ENCODE peak calls at places on chromosomes 11 and 22, in eight cellular contexts. B, M, J, N, I, T, D and A are unnamed samples. For H3K9me3, the result is how much of the 10 kb centered on the place peaks cover.

GRCh38 chr11:7490054-7490453 is 4.7 kb downstream of the OLFML1 start:
- DNase-seq in B (no peak), M (no peak), J (no peak), N (no peak), I (no peak), T (no peak), D (no peak), A (no peak)

GRCh38 chr22:22884888-22885840 is 2.5 kb upstream of the IGLL5 start:
- DNase-seq in B (no peak), M (no peak), J (no peak), N (peak), I (no peak), T (no peak), D (peak), A (no peak)

GRCh38 chr11:115605397-115606222 is 101.4 kb upstream of the CADM1 start:
- DNase-seq in B (no peak), M (no peak), J (no peak), N (no peak), I (no peak), T (no peak), D (no peak), A (no peak)

GRCh38 chr22:42425337-42425988 is 6.7 kb downstream of the NFAM1 start:
- DNase-seq in B (no peak), M (no peak), J (no peak), N (no peak), I (no peak), T (no peak), D (no peak), A (no peak)

GRCh38 chr11:69417211-69418085 is 64.0 kb upstream of the LINC01488 start:
- DNase-seq in B (no peak), M (no peak), J (no peak), N (peak), I (no peak), T (no peak), D (no peak), A (peak)

GRCh38 chr11:324131-324530 is 3.5 kb upstream of the IFITM3 start:
- DNase-seq in B (no peak), M (no peak), J (no peak), N (peak), I (no peak), T (no peak), D (no peak), A (no peak)

GRCh38 chr11:83554896-83555295 is 268.7 kb upstream of the CCDC90B start:
- DNase-seq in B (no peak), M (no peak), J (no peak), N (no peak), I (no peak), T (no peak), D (no peak), A (no peak)

GRCh38 chr22:22380098-22381030 is 128.2 kb downstream of the ZNF280B start:
- DNase-seq in B (no peak), M (peak), J (no peak), N (no peak), I (no peak), T (no peak), D (no peak), A (no peak)

GRCh38 chr11:21811572-21811971 is 381.3 kb upstream of the ANO5 start:
- DNase-seq in B (no peak), M (peak), J (no peak), N (no peak), I (no peak), T (peak), D (no peak), A (no peak)

GRCh38 chr11:71418643-71419042 is 29.6 kb downstream of the DHCR7 start:
- DNase-seq in B (no peak), M (no peak), J (no peak), N (no peak), I (no peak), T (no peak), D (no peak), A (no peak)

GRCh38 chr22:47196493-47196849 is 434.0 kb downstream of the TBC1D22A start:
- DNase-seq in B (no peak), M (no peak), J (no peak), N (no peak), I (no peak), T (no peak), D (no peak), A (no peak)
- H3K9me3 ChIP-seq in B (under half), M (under half), J (under half), N (under half), I (under half), T (under half), D (under half), A (under half)

GRCh38 chr11:111417766-111418435 is 38.8 kb upstream of the POU2AF1 start:
- DNase-seq in B (no peak), M (no peak), J (peak), N (no peak), I (no peak), T (peak), D (peak), A (no peak)
- H3K27ac ChIP-seq in B (no peak), M (no peak), J (peak), N (peak), I (no peak), T (no peak), D (no peak), A (no peak)

DNA sequence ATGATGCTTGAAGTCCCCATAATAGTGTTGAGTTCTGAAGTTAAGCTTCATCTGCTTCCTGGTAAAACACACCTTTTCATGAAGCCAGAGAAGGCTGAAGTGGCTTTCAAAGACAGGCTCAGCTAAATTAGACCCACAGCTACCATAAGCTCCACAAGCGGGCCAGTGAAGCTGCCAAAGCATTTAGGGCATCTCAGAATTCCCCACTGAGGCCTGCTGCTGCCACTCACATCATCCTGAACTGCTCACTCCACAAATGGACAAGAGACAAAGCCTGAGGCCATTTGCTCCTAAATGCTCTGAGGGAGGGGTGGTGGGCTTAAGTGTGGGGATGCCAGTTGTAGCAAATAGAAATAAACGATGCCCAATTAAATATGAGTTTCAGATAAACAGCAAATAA is 14.6 kb downstream of the CCDC83 start:
- DNase-seq in B (no peak), M (no peak), J (no peak), N (no peak), I (no peak), T (no peak), D (no peak), A (no peak)
- H3K9me3 ChIP-seq in B (under half), M (under half), J (under half), N (under half), I (under half), T (under half), D (under half), A (under half)

GRCh38 chr22:17870408-17870807 is 96.1 kb upstream of the BID start:
- DNase-seq in B (no peak), M (no peak), J (no peak), N (no peak), I (no peak), T (no peak), D (no peak), A (no peak)
- H3K27ac ChIP-seq in B (no peak), M (no peak), J (no peak), N (no peak), I (no peak), T (peak), D (no peak), A (no peak)